ENCODE peak calls at places on chromosomes 7 and 10, in six cellular contexts. M is cardiac muscle cell, T is fibroblast of villous mesenchyme, K is ascending aorta, H is BJ, D is left ventricle myocardium inferior. Y is an unnamed sample.

GRCh38 chr7:24755096-24755495 is 2.2 kb downstream of the GSDME start:
- DNase-seq in M (no peak), D (no peak), H (no peak), T (no peak), K (no peak), Y (no peak)

GRCh38 chr10:131002031-131002861 is 309.3 kb downstream of the TCERG1L start:
- DNase-seq in K (no peak), M (no peak), T (no peak), H (no peak), D (no peak), Y (no peak)

GRCh38 chr10:51422311-51423120 is 276.9 kb downstream of the CSTF2T start:
- DNase-seq in K (peak), M (peak), H (no peak), T (peak), D (peak), Y (peak)

GRCh38 chr10:74244097-74244685 is 93.2 kb downstream of the ADK start:
- DNase-seq in M (peak), T (peak), D (no peak), K (no peak), H (no peak), Y (peak)

GRCh38 chr7:35619863-35620262 is 75.1 kb downstream of the HERPUD2 start:
- DNase-seq in M (no peak), H (no peak), D (no peak), T (no peak), K (no peak), Y (no peak)

GRCh38 chr10:87765666-87766376 is 52.2 kb downstream of the ATAD1 start:
- DNase-seq in H (no peak), D (no peak), M (no peak), T (no peak), K (no peak), Y (no peak)

GRCh38 chr10:6739530-6740174 is 159.6 kb upstream of the PRKCQ start:
- DNase-seq in M (no peak), H (no peak), K (no peak), D (no peak), T (no peak), Y (no peak)

GRCh38 chr7:107972075-107972482 is 30.9 kb downstream of the LAMB1 start:
- DNase-seq in D (no peak), T (peak), K (no peak), H (peak), M (no peak), Y (peak)

GRCh38 chr10:114051714-114052113 is 8.0 kb downstream of the ADRB1 start:
- DNase-seq in K (no peak), T (no peak), M (no peak), H (no peak), D (no peak), Y (no peak)

GRCh38 chr10:114045738-114046458 is 2.2 kb downstream of the ADRB1 start:
- DNase-seq in M (no peak), D (no peak), H (no peak), T (no peak), K (no peak), Y (no peak)

GRCh38 chr10:114052255-114052654 is 8.6 kb downstream of the ADRB1 start:
- DNase-seq in T (no peak), D (no peak), K (no peak), H (no peak), M (no peak), Y (no peak)

GRCh38 chr10:114045071-114045737 is 1.5 kb downstream of the ADRB1 start:
- DNase-seq in H (no peak), D (peak), T (no peak), K (no peak), M (peak), Y (no peak)

DNA sequence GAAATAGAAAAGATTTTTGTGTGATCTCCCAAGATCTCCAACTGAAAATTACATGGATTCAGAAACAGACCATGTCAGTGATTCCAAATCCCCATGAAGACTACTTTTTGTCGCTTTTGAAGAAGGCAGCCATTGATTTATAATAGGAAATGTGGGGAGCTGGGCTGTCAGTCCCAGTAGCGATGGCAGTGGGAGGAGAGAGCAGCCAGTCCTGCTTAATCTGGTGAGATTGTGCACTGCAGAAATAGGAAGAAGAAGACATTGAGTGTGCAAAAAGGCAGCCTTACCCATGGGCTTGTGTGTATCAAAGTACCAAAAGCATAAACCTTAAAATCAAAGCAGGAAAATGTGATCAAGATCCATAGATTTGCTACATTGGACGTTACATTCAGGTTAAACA is 4.8 kb downstream of the ADRB1 start:
- DNase-seq in T (no peak), D (no peak), M (no peak), H (no peak), K (no peak), Y (no peak)
- H3K4me3 ChIP-seq in T (no peak), D (peak), M (no peak), H (no peak), K (no peak), Y (no peak)

GRCh38 chr7:5711419-5711818 is 70.0 kb downstream of the RNF216 start:
- DNase-seq in K (no peak), M (no peak), D (no peak), H (no peak), T (no peak), Y (no peak)
- TF ChIP-seq CTCF in K (no peak), M (no peak), D (no peak), H (no peak), T (no peak), Y (no peak)

GRCh38 chr7:155069992-155070827 is at the start of gene HTR5A:
- DNase-seq in H (peak), T (peak), M (peak), D (peak), K (peak), Y (peak)
- H3K4me3 ChIP-seq in H (no peak), T (no peak), M (no peak), D (no peak), K (no peak), Y (no peak)

GRCh38 chr10:103140469-103140868 is 52.6 kb downstream of the NT5C2 start:
- DNase-seq in M (no peak), D (no peak), T (no peak), K (no peak), H (no peak), Y (no peak)
- TF ChIP-seq CTCF in M (no peak), D (no peak), T (no peak), K (no peak), H (no peak), Y (no peak)

GRCh38 chr10:132266594-132267161 is 41.1 kb downstream of the STK32C start:
- DNase-seq in K (no peak), H (no peak), T (no peak), D (no peak), M (no peak), Y (no peak)
- H3K4me3 ChIP-seq in K (no peak), H (no peak), T (no peak), D (no peak), M (no peak), Y (no peak)

GRCh38 chr10:92695679-92696605 is 6.2 kb downstream of the HHEX start:
- DNase-seq in M (peak), D (no peak), T (peak), K (peak), H (no peak), Y (peak)

GRCh38 chr10:92697663-92698511 is 8.1 kb downstream of the HHEX start:
- DNase-seq in M (no peak), D (no peak), K (no peak), H (no peak), T (peak), Y (no peak)

GRCh38 chr10:92699518-92700272 is 9.9 kb downstream of the HHEX start:
- DNase-seq in K (no peak), T (peak), M (peak), H (no peak), D (no peak), Y (peak)

GRCh38 chr10:92699193-92699517 is 9.4 kb downstream of the HHEX start:
- DNase-seq in K (no peak), H (no peak), D (no peak), M (no peak), T (no peak), Y (no peak)

DNA sequence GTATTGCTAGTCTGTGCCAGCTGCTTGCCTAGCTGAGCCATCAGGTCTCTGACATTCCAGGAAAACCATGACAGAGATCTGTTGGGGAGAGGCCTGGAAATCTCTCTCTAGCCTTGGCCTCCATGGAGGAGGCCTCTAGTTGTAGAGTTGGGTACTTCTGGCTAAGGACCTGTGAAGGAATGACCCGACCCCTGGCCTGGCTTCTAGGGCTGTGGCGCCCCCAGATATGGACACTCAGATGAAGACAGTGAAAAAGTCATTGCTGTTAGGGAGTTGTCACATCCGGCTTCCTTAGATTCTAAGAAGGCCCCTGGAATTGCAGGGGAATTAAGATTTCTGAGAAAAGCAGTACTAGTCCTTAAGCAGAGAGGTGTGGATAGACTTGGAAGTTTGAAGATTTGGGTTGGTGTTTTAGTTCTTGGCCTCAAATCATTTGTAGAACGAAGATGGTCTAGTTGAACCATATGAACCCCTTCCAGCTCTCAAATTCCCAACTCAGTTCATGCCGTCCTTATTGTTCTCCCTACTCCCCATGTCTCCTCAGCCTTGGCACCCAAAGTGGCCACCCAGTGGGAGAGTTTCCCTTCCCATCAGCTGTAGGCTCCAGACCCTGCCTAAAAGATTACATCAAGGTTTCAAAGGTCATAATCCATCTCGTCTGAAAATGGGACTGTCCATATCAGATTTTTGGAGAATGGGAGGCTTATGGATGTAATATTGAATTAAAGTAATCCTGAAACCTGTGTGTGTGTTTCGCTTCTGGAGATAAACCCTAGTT is 7.0 kb downstream of the HHEX start:
- DNase-seq in K (no peak), T (no peak), D (no peak), H (no peak), M (no peak), Y (no peak)
- TF ChIP-seq CTCF in K (no peak), T (no peak), D (no peak), H (no peak), M (no peak), Y (no peak)